ENCODE peak calls at places on chromosomes 11 and 22, in seven cellular contexts. K, Z, P, G, N, R and I are unnamed samples.

GRCh38 chr11:96061730-96062524 is 138.0 kb upstream of the MTMR2 start:
- DNase-seq in R (no peak), G (no peak), N (no peak), K (no peak), Z (no peak), P (no peak), I (no peak)

GRCh38 chr11:35035894-35036408 is 103.0 kb upstream of the CD44 start:
- DNase-seq in G (no peak), P (no peak), N (no peak), K (no peak), R (peak; percentile 99), Z (no peak), I (no peak)

GRCh38 chr11:92556435-92556834 is 331.8 kb downstream of the FAT3 start:
- DNase-seq in N (no peak), G (no peak), P (no peak), Z (no peak), K (no peak), R (peak; percentile 0), I (no peak)

GRCh38 chr11:126431401-126432064 is 76.0 kb downstream of the ST3GAL4 start:
- DNase-seq in R (peak; percentile 86), K (no peak), P (no peak), N (no peak), Z (no peak), G (peak; percentile 38), I (no peak)

GRCh38 chr11:113504586-113504985 is 29.4 kb upstream of the DRD2 start:
- DNase-seq in N (no peak), G (no peak), P (no peak), K (no peak), R (no peak), Z (no peak), I (no peak)

GRCh38 chr22:48950151-48950915 is 877.3 kb downstream of the BRD1 start:
- DNase-seq in G (peak; percentile 18), N (no peak), P (peak; percentile 59), R (no peak), Z (no peak), K (no peak), I (no peak)

GRCh38 chr22:36237462-36238347 is 1.6 kb downstream of the APOL2 start:
- DNase-seq in K (no peak), N (no peak), G (no peak), P (no peak), Z (no peak), R (peak; percentile 49), I (no peak)

GRCh38 chr22:27651486-27651885 is 150.1 kb downstream of the MN1 start:
- DNase-seq in R (peak; percentile 53), G (no peak), N (no peak), Z (no peak), P (no peak), K (no peak), I (no peak)

GRCh38 chr22:45966320-45966891 is 10.6 kb downstream of the WNT7B start:
- DNase-seq in Z (no peak), G (no peak), N (no peak), R (no peak), K (no peak), P (no peak), I (no peak)

GRCh38 chr22:27152033-27152432 is 494.6 kb downstream of the MIAT start:
- DNase-seq in G (no peak), K (no peak), Z (no peak), N (no peak), P (no peak), R (no peak), I (no peak)

GRCh38 chr22:26245001-26245400 is 75.7 kb downstream of the SEZ6L start:
- DNase-seq in P (no peak), R (no peak), N (no peak), K (no peak), Z (no peak), G (no peak), I (no peak)

GRCh38 chr11:831951-832528 is 712 bp upstream of the CD151 start:
- DNase-seq in K (no peak), Z (no peak), G (no peak), N (no peak), P (no peak), R (no peak), I (no peak)

GRCh38 chr11:57458410-57459111 is 1.8 kb upstream of the RTN4RL2 start:
- DNase-seq in G (peak; percentile 62), N (peak; percentile 26), K (peak; percentile 26), R (peak; percentile 31), Z (peak; percentile 54), P (peak; percentile 74), I (no peak)

GRCh38 chr11:68690671-68691401 is 6.5 kb downstream of the GAL start:
- DNase-seq in P (no peak), G (no peak), K (no peak), N (no peak), R (no peak), Z (peak; percentile 19), I (no peak)

GRCh38 chr22:49196046-49196511 is 631.6 kb downstream of the BRD1 start:
- DNase-seq in G (no peak), K (no peak), N (no peak), P (no peak), Z (no peak), R (no peak), I (no peak)

GRCh38 chr11:129248618-129249017 is 56.5 kb upstream of the ARHGAP32 start:
- DNase-seq in G (no peak), Z (no peak), N (no peak), P (no peak), K (no peak), R (peak; percentile 67), I (no peak)

GRCh38 chr11:57536947-57537654 is at the start of gene SMTNL1:
- DNase-seq in N (no peak), K (no peak), P (no peak), G (no peak), R (no peak), Z (no peak), I (no peak)

GRCh38 chr11:93686226-93686625 is 24.7 kb downstream of the CEP295 start:
- DNase-seq in G (no peak), K (no peak), N (no peak), P (no peak), Z (no peak), R (no peak), I (no peak)

GRCh38 chr11:118842369-118842768 is 41.3 kb upstream of the CXCR5 start:
- DNase-seq in N (no peak), P (no peak), G (no peak), R (peak; percentile 50), K (no peak), Z (no peak), I (no peak)

GRCh38 chr22:45131749-45132148 is 32.0 kb upstream of the NUP50 start:
- DNase-seq in Z (no peak), K (no peak), N (no peak), R (no peak), G (no peak), P (no peak), I (no peak)

GRCh38 chr11:1102996-1103395 is 28.3 kb downstream of the MUC2 start:
- DNase-seq in Z (no peak), N (no peak), G (no peak), P (no peak), R (no peak), K (no peak), I (no peak)

GRCh38 chr22:38788417-38788816 is 5.5 kb downstream of the DNAL4 start:
- DNase-seq in P (no peak), Z (no peak), K (no peak), R (peak; percentile 92), G (peak; percentile 32), N (no peak), I (no peak)

GRCh38 chr11:30991376-30991775 is 378.2 kb downstream of the DCDC1 start:
- DNase-seq in G (no peak), N (no peak), Z (no peak), K (no peak), R (no peak), P (no peak), I (no peak)

GRCh38 chr22:45645526-45646414 is 25.9 kb upstream of the ATXN10 start:
- DNase-seq in Z (peak; percentile 85), G (peak; percentile 82), K (peak; percentile 49), N (peak; percentile 76), R (peak; percentile 38), P (peak; percentile 83), I (no peak)